ENCODE peak calls at places on chromosomes 12 and 14, in seven cellular contexts. Q is transverse colon, S is left ventricle myocardium inferior, G is stomach, U is hepatocyte, V is body of pancreas, Y is adrenal gland. P is an unnamed sample.

GRCh38 chr12:94169495-94169894 is 21.1 kb downstream of the PLXNC1 start:
- DNase-seq in Q (no peak), S (no peak), G (no peak), U (no peak), V (no peak), Y (no peak), P (no peak)

GRCh38 chr12:121796855-121797751 is 3.6 kb upstream of the RHOF start:
- DNase-seq in Q (peak; percentile 96), S (peak; percentile 96), G (peak; percentile 98), U (peak; percentile 96), V (peak; percentile 100), Y (peak; percentile 94), P (peak; percentile 97)

GRCh38 chr12:52042706-52043385 is 8.4 kb upstream of the NR4A1 start:
- DNase-seq in Q (no peak), S (no peak), G (no peak), U (no peak), V (no peak), Y (peak; percentile 38), P (no peak)

GRCh38 chr14:22656945-22657711 is 13.0 kb upstream of the OR6J1 start:
- DNase-seq in Q (no peak), S (no peak), G (no peak), U (peak; percentile 42), V (no peak), Y (no peak), P (no peak)

GRCh38 chr12:4909734-4910501 is at the start of gene KCNA1:
- DNase-seq in Q (no peak), S (no peak), G (no peak), U (peak; percentile 21), V (no peak), Y (no peak), P (no peak)

GRCh38 chr14:21136024-21136423 is 19.8 kb downstream of the OR5AU1 start:
- DNase-seq in Q (no peak), S (no peak), G (no peak), U (no peak), V (no peak), Y (no peak), P (no peak)

GRCh38 chr14:22472935-22473854 is 115.8 kb downstream of the DAD1 start:
- DNase-seq in Q (peak; percentile 56), S (no peak), G (peak; percentile 63), U (peak; percentile 53), V (peak; percentile 61), Y (peak; percentile 42), P (no peak)

GRCh38 chr12:120630139-120630895 is 10.1 kb upstream of the CABP1 start:
- DNase-seq in Q (no peak), S (no peak), G (no peak), U (no peak), V (no peak), Y (no peak), P (no peak)

GRCh38 chr14:58633831-58634230 is 3.9 kb upstream of the DACT1 start:
- DNase-seq in Q (no peak), S (no peak), G (no peak), U (no peak), V (no peak), Y (no peak), P (no peak)

GRCh38 chr12:53219956-53220856 is 11.8 kb downstream of the RARG start:
- DNase-seq in Q (peak; percentile 77), S (peak; percentile 71), G (peak; percentile 72), U (peak; percentile 87), V (peak; percentile 69), Y (no peak), P (no peak)

GRCh38 chr14:70585221-70585620 is 15.2 kb downstream of the MED6 start:
- DNase-seq in Q (no peak), S (no peak), G (no peak), U (no peak), V (no peak), Y (no peak), P (no peak)

GRCh38 chr12:41485203-41485602 is 297.1 kb downstream of the PDZRN4 start:
- DNase-seq in Q (no peak), S (no peak), G (no peak), U (no peak), V (no peak), Y (no peak), P (no peak)

GRCh38 chr14:69105326-69105725 is 47.6 kb downstream of the DCAF5 start:
- DNase-seq in Q (no peak), S (no peak), G (no peak), U (no peak), V (no peak), Y (no peak), P (no peak)

GRCh38 chr14:52706724-52707706 is at the start of gene PSMC6:
- DNase-seq in Q (peak; percentile 97), S (peak; percentile 96), G (peak; percentile 96), U (peak; percentile 96), V (peak; percentile 97), Y (peak; percentile 97), P (peak; percentile 94)

GRCh38 chr14:49897965-49898364 is 5.1 kb downstream of the ARF6 start:
- DNase-seq in Q (no peak), S (no peak), G (peak; percentile 42), U (no peak), V (peak; percentile 32), Y (no peak), P (no peak)

GRCh38 chr14:103122578-103123127 is 608 bp upstream of the TNFAIP2 start:
- DNase-seq in Q (no peak), S (peak; percentile 48), G (no peak), U (no peak), V (peak; percentile 25), Y (no peak), P (peak; percentile 74)

GRCh38 chr14:103123634-103124500 is 606 bp downstream of the TNFAIP2 start:
- DNase-seq in Q (no peak), S (peak; percentile 68), G (peak; percentile 56), U (peak; percentile 60), V (peak; percentile 54), Y (peak; percentile 52), P (peak; percentile 72)

GRCh38 chr14:103121161-103121845 is 2.0 kb upstream of the TNFAIP2 start:
- DNase-seq in Q (peak; percentile 48), S (peak; percentile 64), G (no peak), U (no peak), V (peak; percentile 27), Y (peak; percentile 48), P (peak; percentile 90)

GRCh38 chr14:103123128-103123633 is at the start of gene TNFAIP2:
- DNase-seq in Q (peak; percentile 55), S (peak; percentile 79), G (no peak), U (no peak), V (peak; percentile 33), Y (peak; percentile 64), P (peak; percentile 70)

DNA sequence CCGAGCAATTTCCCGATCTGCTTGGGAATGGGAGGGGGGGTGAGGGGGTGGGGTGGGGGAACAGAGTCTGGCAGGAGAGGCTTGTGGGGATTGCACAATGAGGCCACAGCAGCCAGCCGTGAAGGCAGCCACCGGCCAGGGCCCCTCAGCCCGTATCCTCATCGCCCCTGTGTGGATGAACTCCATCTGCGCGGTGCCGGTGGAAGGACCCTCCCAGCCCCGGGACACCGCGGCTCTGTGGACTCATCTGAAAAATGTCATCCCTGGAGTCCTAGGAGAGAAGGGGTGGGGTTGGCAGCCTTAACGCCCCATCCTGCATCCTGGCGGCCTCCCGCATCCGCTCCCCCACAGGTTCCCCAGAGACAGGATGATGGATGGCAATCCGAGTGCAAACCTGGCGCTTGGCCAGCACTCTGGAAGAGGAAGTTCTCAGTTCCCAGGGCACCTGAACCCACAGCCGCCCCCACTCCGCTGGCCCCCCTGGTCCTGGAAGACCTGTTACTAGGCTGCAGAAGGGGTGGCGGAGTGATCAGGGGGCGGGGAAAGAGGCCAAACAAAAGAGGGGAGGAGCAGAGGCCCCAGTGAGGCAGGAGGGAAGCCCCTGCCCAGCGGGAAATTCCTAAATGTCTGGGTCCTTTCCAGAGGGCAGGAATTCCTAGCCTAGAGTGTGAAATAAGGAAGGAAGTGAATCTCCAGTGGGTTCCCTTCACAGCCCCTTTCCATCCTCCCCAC is 1.2 kb upstream of the TNFAIP2 start:
- DNase-seq in Q (peak; percentile 77), S (peak; percentile 91), G (peak; percentile 81), U (peak; percentile 87), V (peak; percentile 92), Y (peak; percentile 72), P (peak; percentile 95)
- H3K4me3 ChIP-seq in Q (peak overlapping the region; percentile 21), S (peak overlapping the region; percentile 96), G (peak overlapping the region; percentile 55), U (no peak overlapping the region), V (no peak overlapping the region), Y (no peak overlapping the region), P (no peak overlapping the region)

GRCh38 chr14:73027546-73027945 is 640 bp upstream of the ZFYVE1 start:
- DNase-seq in Q (no peak), S (no peak), G (no peak), U (no peak), V (no peak), Y (no peak), P (no peak)
- H3K27ac ChIP-seq in Q (peak overlapping the region; percentile 94), S (peak overlapping the region; percentile 85), G (peak overlapping the region; percentile 88), U (no peak overlapping the region), V (no peak overlapping the region), Y (peak overlapping the region; percentile 18), P (no peak overlapping the region)

DNA sequence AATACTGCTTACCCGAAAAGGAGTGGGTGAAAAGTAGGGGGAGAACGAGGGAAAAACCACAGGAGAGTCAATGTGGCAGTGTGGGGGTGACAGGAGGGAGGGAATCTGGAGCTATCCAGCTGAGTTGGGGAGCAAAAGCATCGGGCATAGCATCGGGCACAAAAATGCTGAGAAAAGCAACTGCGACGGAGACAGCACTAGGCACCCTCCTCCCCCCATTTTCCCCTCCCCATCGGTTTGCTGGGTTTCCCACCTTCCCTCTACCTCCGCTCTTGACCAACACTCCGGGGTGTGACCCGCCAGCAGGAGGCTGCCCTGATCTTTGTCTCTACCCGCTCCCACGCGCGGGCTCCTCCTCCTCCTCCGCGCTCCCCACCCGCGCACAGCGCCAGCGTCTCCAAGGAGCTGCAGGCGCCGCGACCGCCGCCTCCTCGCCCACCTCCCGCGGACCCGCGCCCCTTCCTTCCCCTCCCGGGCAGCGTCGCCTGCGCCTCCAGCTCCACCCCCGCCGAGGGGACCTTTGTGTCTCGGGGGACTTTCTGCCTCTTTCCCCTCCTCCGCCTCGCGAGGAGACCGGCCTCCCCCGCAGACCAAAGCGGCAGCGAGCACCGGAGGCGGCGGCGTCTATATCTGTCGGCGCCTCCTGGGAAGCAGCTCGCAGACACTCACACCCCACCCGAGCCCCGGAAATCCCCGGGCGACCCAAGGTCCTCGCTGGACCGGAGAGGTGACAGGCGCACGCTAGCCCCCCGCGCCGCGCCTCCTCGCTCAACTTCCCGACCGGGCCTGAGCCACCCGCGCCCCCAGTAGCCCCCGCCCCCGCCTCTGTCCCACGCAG is 939 bp downstream of the CDK17 start:
- DNase-seq in Q (peak; percentile 79), S (peak; percentile 81), G (peak; percentile 70), U (peak; percentile 76), V (peak; percentile 68), Y (peak; percentile 71), P (peak; percentile 82)
- TF ChIP-seq CTCF in Q (peak; percentile 19), S (peak; percentile 48), G (no peak), U (no peak), V (no peak), Y (peak; percentile 18), P (peak; percentile 41)

GRCh38 chr12:31880340-31880739 is 78.9 kb upstream of the RESF1 start:
- DNase-seq in Q (no peak), S (no peak), G (no peak), U (no peak), V (no peak), Y (no peak), P (no peak)

GRCh38 chr12:31877884-31878283 is 81.3 kb upstream of the RESF1 start:
- DNase-seq in Q (no peak), S (no peak), G (no peak), U (no peak), V (no peak), Y (no peak), P (no peak)

GRCh38 chr12:31875609-31875964 is 83.6 kb upstream of the RESF1 start:
- DNase-seq in Q (no peak), S (no peak), G (no peak), U (no peak), V (no peak), Y (no peak), P (no peak)

GRCh38 chr12:31874961-31875608 is 84.1 kb upstream of the RESF1 start:
- DNase-seq in Q (peak; percentile 40), S (peak; percentile 55), G (peak; percentile 55), U (no peak), V (peak; percentile 45), Y (peak; percentile 18), P (peak; percentile 57)

GRCh38 chr12:31876568-31877424 is 82.4 kb upstream of the RESF1 start:
- DNase-seq in Q (no peak), S (peak; percentile 16), G (no peak), U (peak; percentile 18), V (no peak), Y (no peak), P (no peak)
- H3K4me3 ChIP-seq in Q (no peak overlapping the region), S (no peak overlapping the region), G (no peak overlapping the region), U (no peak overlapping the region), V (no peak overlapping the region), Y (no peak overlapping the region), P (no peak overlapping the region)

P was measured in right atrium auricular region.